ENCODE peak calls at places on chromosomes 7 and 10, in nine cellular contexts. Z is fibroblast of mammary gland; V is HT-29; S is astrocyte of the spinal cord; K is NCI-H2081 treated with DMSO at 0.1 percent for 48 hours; B is H9; M is activated CD4-positive, alpha-beta T cell treated with anti-CD3 and anti-CD28 coated beads for 48 hours; R is A549; L is iPS DF 6.9. T is an unnamed sample.

GRCh38 chr7:152081088-152081487 is 55.6 kb downstream of the GALNT11 start:
- DNase-seq in B (no peak), M (no peak), S (no peak), V (peak), R (no peak), L (no peak), Z (no peak), K (no peak), T (no peak)

GRCh38 chr7:143408686-143409551 is at the start of gene EPHA1:
- DNase-seq in S (no peak), L (peak), K (peak), M (peak), B (peak), Z (no peak), V (peak), R (peak), T (peak)

GRCh38 chr10:4650572-4650971 is 175.4 kb upstream of the AKR1E2 start:
- DNase-seq in K (no peak), Z (peak), V (peak), B (no peak), S (no peak), R (no peak), L (no peak), M (no peak), T (no peak)

GRCh38 chr10:131997366-131998049 is 15.8 kb upstream of the BNIP3 start:
- DNase-seq in V (peak), Z (peak), S (peak), B (peak), M (no peak), K (no peak), R (peak), L (no peak), T (no peak)

GRCh38 chr7:114021135-114021534 is 102.3 kb upstream of the PPP1R3A start:
- DNase-seq in L (no peak), Z (no peak), K (peak), R (no peak), B (no peak), S (peak), M (no peak), V (no peak), T (no peak)

GRCh38 chr10:103057980-103058568 is 135.0 kb downstream of the NT5C2 start:
- DNase-seq in K (no peak), V (no peak), Z (no peak), R (no peak), M (no peak), L (no peak), S (no peak), B (no peak), T (no peak)

GRCh38 chr10:110357252-110357780 is 52.6 kb upstream of the SMNDC1 start:
- DNase-seq in R (no peak), M (peak), B (no peak), Z (peak), K (no peak), V (no peak), L (no peak), S (peak), T (no peak)

GRCh38 chr7:145779165-145779564 is 337.4 kb upstream of the CNTNAP2 start:
- DNase-seq in K (no peak), S (no peak), Z (no peak), V (no peak), R (no peak), L (no peak), M (no peak), B (no peak), T (no peak)

GRCh38 chr7:27808626-27809025 is 68.7 kb downstream of the TAX1BP1 start:
- DNase-seq in Z (peak), V (no peak), L (no peak), K (no peak), B (no peak), S (peak), R (no peak), M (no peak), T (no peak)

GRCh38 chr10:44983895-44984278 is 5.3 kb upstream of the DEPP1 start:
- DNase-seq in K (no peak), M (no peak), V (no peak), B (no peak), R (no peak), L (no peak), S (no peak), Z (no peak), T (no peak)

GRCh38 chr7:101172854-101173751 is 7.0 kb downstream of the NAT16 start:
- DNase-seq in V (peak), S (peak), K (peak), L (no peak), Z (peak), M (peak), R (no peak), B (peak), T (no peak)

GRCh38 chr7:38318803-38319416 is 45.5 kb upstream of the TARP start:
- DNase-seq in S (peak), L (peak), R (peak), Z (peak), B (peak), V (peak), M (no peak), K (no peak), T (peak)

GRCh38 chr7:71486856-71487628 is 355.1 kb downstream of the GALNT17 start:
- DNase-seq in V (no peak), L (no peak), K (no peak), Z (peak), S (peak), M (no peak), B (no peak), R (no peak), T (no peak)

GRCh38 chr10:90930971-90931841 is 10.3 kb upstream of the ANKRD1 start:
- DNase-seq in B (peak), M (no peak), V (peak), R (peak), L (peak), Z (peak), K (no peak), S (peak), T (no peak)

GRCh38 chr10:111756541-111757061 is 427.0 kb downstream of the GPAM start:
- DNase-seq in M (peak), K (no peak), S (peak), V (peak), B (peak), R (peak), L (peak), Z (peak), T (peak)

GRCh38 chr7:122337011-122337410 is 32.5 kb upstream of the FEZF1 start:
- DNase-seq in S (no peak), Z (no peak), R (no peak), L (no peak), V (no peak), K (peak), M (no peak), B (no peak), T (peak)